ENCODE peak calls at places on chromosomes 12 and 14, in ten cellular contexts. B is stimulated activated CD4-positive, alpha-beta T cell treated with anti-CD3 and anti-CD28 coated beads, Interleukin-2, amount 100 ng/mL, for 48 hours; Z is aorta; D is upper lobe of left lung; V is activated T-helper 9 cell treated with anti-CD3 and anti-CD28 coated beads, Interleukin-2, amount 50 U/mL, for 16 hours; Q is iPS-NIHi11; U is activated T-cell treated with anti-CD3 and anti-CD28 coated beads for 1 hour; X is effector memory CD4-positive, alpha-beta T cell; O is HT1080; A is GM13977. C is an unnamed sample.

GRCh38 chr14:77580964-77581505 is 35.4 kb downstream of the SPTLC2 start:
- DNase-seq in B (no peak), Z (no peak), D (no peak), V (no peak), Q (no peak), U (no peak), X (no peak), O (peak; percentile 18), A (peak; percentile 76), C (peak; percentile 66)

GRCh38 chr14:101584049-101584859 is 23.0 kb downstream of the DIO3 start:
- DNase-seq in B (no peak), Z (no peak), D (peak; percentile 82), V (no peak), Q (peak; percentile 52), U (no peak), X (no peak), O (no peak), A (no peak), C (no peak)

GRCh38 chr12:111975161-111975931 is 37.6 kb downstream of the TMEM116 start:
- DNase-seq in B (no peak), Z (no peak), D (no peak), V (no peak), Q (no peak), U (no peak), X (no peak), O (no peak), A (no peak), C (no peak)

GRCh38 chr12:112308184-112308583 is 74.0 kb downstream of the HECTD4 start:
- DNase-seq in B (no peak), Z (no peak), D (no peak), V (no peak), Q (no peak), U (no peak), X (no peak), O (no peak), A (no peak), C (no peak)

GRCh38 chr12:53701518-53702264 is 25.6 kb downstream of the CALCOCO1 start:
- DNase-seq in B (peak; percentile 72), Z (peak; percentile 95), D (peak; percentile 93), V (peak; percentile 57), Q (peak; percentile 84), U (peak; percentile 69), X (peak; percentile 61), O (peak; percentile 68), A (peak; percentile 76), C (peak; percentile 20)

GRCh38 chr12:94012508-94013044 is 135.8 kb upstream of the PLXNC1 start:
- DNase-seq in B (no peak), Z (no peak), D (no peak), V (no peak), Q (no peak), U (no peak), X (no peak), O (no peak), A (no peak), C (no peak)

GRCh38 chr12:98743362-98743953 is 98.4 kb downstream of the APAF1 start:
- DNase-seq in B (no peak), Z (no peak), D (no peak), V (no peak), Q (peak; percentile 50), U (no peak), X (no peak), O (peak; percentile 52), A (peak; percentile 45), C (no peak)

GRCh38 chr14:44701563-44702263 is 194.6 kb upstream of the FSCB start:
- DNase-seq in B (no peak), Z (no peak), D (no peak), V (no peak), Q (no peak), U (no peak), X (no peak), O (peak; percentile 68), A (no peak), C (no peak)

GRCh38 chr14:68908860-68909259 is 70.2 kb downstream of the ACTN1 start:
- DNase-seq in B (no peak), Z (no peak), D (no peak), V (no peak), Q (no peak), U (no peak), X (no peak), O (no peak), A (no peak), C (no peak)

GRCh38 chr14:76917759-76918175 is 91.6 kb downstream of the LRRC74A start:
- DNase-seq in B (no peak), Z (no peak), D (no peak), V (no peak), Q (no peak), U (no peak), X (no peak), O (no peak), A (no peak), C (no peak)

GRCh38 chr12:123363743-123364531 is 710 bp downstream of the SBNO1 start:
- DNase-seq in B (peak; percentile 13), Z (peak; percentile 80), D (peak; percentile 90), V (peak; percentile 12), Q (peak; percentile 38), U (no peak), X (peak; percentile 24), O (peak; percentile 25), A (peak; percentile 42), C (no peak)

GRCh38 chr12:132095520-132096409 is 48.4 kb downstream of the DDX51 start:
- DNase-seq in B (no peak), Z (no peak), D (no peak), V (no peak), Q (no peak), U (no peak), X (no peak), O (no peak), A (no peak), C (no peak)

GRCh38 chr12:53695148-53696138 is 19.6 kb upstream of the ATP5MC2 start:
- DNase-seq in B (peak; percentile 38), Z (peak; percentile 84), D (peak; percentile 87), V (peak; percentile 21), Q (peak; percentile 67), U (peak; percentile 17), X (peak; percentile 31), O (peak; percentile 31), A (no peak), C (no peak)

GRCh38 chr14:87491816-87492215 is 501.2 kb downstream of the GALC start:
- DNase-seq in B (no peak), Z (no peak), D (no peak), V (no peak), Q (no peak), U (no peak), X (no peak), O (peak; percentile 10), A (no peak), C (no peak)

GRCh38 chr14:102197317-102197850 is 57.7 kb downstream of the WDR20 start:
- DNase-seq in B (no peak), Z (no peak), D (no peak), V (no peak), Q (no peak), U (no peak), X (no peak), O (no peak), A (no peak), C (no peak)

GRCh38 chr12:29537292-29537691 is 39.8 kb upstream of the OVCH1 start:
- DNase-seq in B (no peak), Z (no peak), D (no peak), V (no peak), Q (no peak), U (no peak), X (no peak), O (no peak), A (no peak), C (no peak)

GRCh38 chr14:76810953-76811400 is 1.7 kb downstream of the ANGEL1 start:
- DNase-seq in B (no peak), Z (no peak), D (no peak), V (no peak), Q (peak; percentile 27), U (no peak), X (no peak), O (peak; percentile 40), A (peak; percentile 40), C (no peak)

GRCh38 chr12:4252595-4252994 is 21.0 kb upstream of the CCND2 start:
- DNase-seq in B (no peak), Z (no peak), D (no peak), V (no peak), Q (peak; percentile 47), U (no peak), X (no peak), O (no peak), A (no peak), C (no peak)

GRCh38 chr14:105414456-105415371 is 4.9 kb upstream of the MTA1 start:
- DNase-seq in B (peak; percentile 73), Z (peak; percentile 94), D (peak; percentile 95), V (peak; percentile 46), Q (peak; percentile 87), U (peak; percentile 41), X (peak; percentile 36), O (no peak), A (peak; percentile 93), C (no peak)

GRCh38 chr12:127670294-127670693 is 596.7 kb upstream of the TMEM132C start:
- DNase-seq in B (no peak), Z (no peak), D (no peak), V (no peak), Q (no peak), U (no peak), X (no peak), O (no peak), A (no peak), C (no peak)

GRCh38 chr12:120231316-120232011 is 30.6 kb upstream of the RPLP0 start:
- DNase-seq in B (peak; percentile 69), Z (peak; percentile 87), D (no peak), V (peak; percentile 65), Q (no peak), U (peak; percentile 55), X (peak; percentile 45), O (peak; percentile 100), A (no peak), C (no peak)

GRCh38 chr12:22271036-22271435 is 63.5 kb downstream of the ST8SIA1 start:
- DNase-seq in B (no peak), Z (no peak), D (no peak), V (no peak), Q (no peak), U (no peak), X (no peak), O (peak; percentile 83), A (no peak), C (no peak)

GRCh38 chr14:39369029-39369428 is 63.2 kb downstream of the FBXO33 start:
- DNase-seq in B (no peak), Z (no peak), D (no peak), V (no peak), Q (peak; percentile 14), U (no peak), X (no peak), O (no peak), A (no peak), C (no peak)

GRCh38 chr12:69141074-69141473 is 98.3 kb upstream of the CPSF6 start:
- DNase-seq in B (no peak), Z (no peak), D (no peak), V (no peak), Q (no peak), U (no peak), X (no peak), O (no peak), A (no peak), C (no peak)

GRCh38 chr14:32559048-32559447 is 229.9 kb downstream of the AKAP6 start:
- DNase-seq in B (no peak), Z (no peak), D (no peak), V (no peak), Q (no peak), U (no peak), X (no peak), O (no peak), A (no peak), C (no peak)

GRCh38 chr14:65434216-65434850 is 21.8 kb downstream of the FUT8 start:
- DNase-seq in B (no peak), Z (no peak), D (no peak), V (no peak), Q (peak; percentile 17), U (no peak), X (no peak), O (no peak), A (no peak), C (no peak)

GRCh38 chr12:53456654-53457366 is 4.9 kb downstream of the PCBP2 start:
- DNase-seq in B (no peak), Z (no peak), D (no peak), V (no peak), Q (no peak), U (no peak), X (no peak), O (no peak), A (no peak), C (no peak)

GRCh38 chr12:95653761-95654546 is 102.7 kb upstream of the USP44 start:
- DNase-seq in B (no peak), Z (no peak), D (no peak), V (no peak), Q (no peak), U (no peak), X (peak; percentile 3), O (peak; percentile 26), A (no peak), C (no peak)

C was measured in GM12878.